ENCODE peak calls at places on chromosomes 7 and 10, in nine cellular contexts. S is HCT116, C is cardiac muscle cell, A is astrocyte of the spinal cord, K is IMR-90, D is fibroblast of the aortic adventitia, L is CD14-positive monocyte, U is foreskin fibroblast, I is BE2C. X is an unnamed sample.

GRCh38 chr7:49800031-49800430 is 26.6 kb downstream of the VWC2 start:
- DNase-seq in S (no peak), C (no peak), A (no peak), K (no peak), D (no peak), L (no peak), U (no peak), I (no peak), X (no peak)

GRCh38 chr7:92723978-92724377 is 112.4 kb downstream of the CDK6 start:
- DNase-seq in S (no peak), C (no peak), A (no peak), K (no peak), D (peak; percentile 17), L (peak; percentile 46), U (no peak), I (no peak), X (no peak)

GRCh38 chr10:4359003-4359402 is 467.0 kb upstream of the AKR1E2 start:
- DNase-seq in S (no peak), C (peak; percentile 59), A (peak; percentile 75), K (no peak), D (peak; percentile 59), L (no peak), U (no peak), I (no peak), X (peak; percentile 46)

GRCh38 chr10:79560160-79560709 is at the start of gene SFTPA2:
- DNase-seq in S (no peak), C (no peak), A (no peak), K (no peak), D (no peak), L (no peak), U (no peak), I (no peak), X (no peak)

GRCh38 chr7:43646603-43647313 is 63.9 kb downstream of the STK17A start:
- DNase-seq in S (no peak), C (peak; percentile 19), A (peak; percentile 56), K (peak; percentile 60), D (peak; percentile 51), L (no peak), U (peak; percentile 74), I (no peak), X (peak; percentile 45)

GRCh38 chr10:5576780-5577472 is 52.2 kb downstream of the CALML3 start:
- DNase-seq in S (no peak), C (no peak), A (no peak), K (no peak), D (no peak), L (no peak), U (no peak), I (no peak), X (no peak)

GRCh38 chr7:36939816-36940215 is 215.5 kb upstream of the AOAH start:
- DNase-seq in S (no peak), C (no peak), A (no peak), K (no peak), D (no peak), L (no peak), U (no peak), I (no peak), X (no peak)

GRCh38 chr10:10831085-10831484 is 186.6 kb upstream of the CELF2 start:
- DNase-seq in S (no peak), C (peak; percentile 80), A (peak; percentile 80), K (peak; percentile 91), D (peak; percentile 89), L (no peak), U (peak; percentile 97), I (no peak), X (peak; percentile 86)

GRCh38 chr10:71214641-71215160 is 2.3 kb downstream of the UNC5B start:
- DNase-seq in S (no peak), C (no peak), A (no peak), K (no peak), D (no peak), L (no peak), U (no peak), I (peak; percentile 19), X (no peak)

GRCh38 chr10:72081772-72082590 is 6.4 kb downstream of the SPOCK2 start:
- DNase-seq in S (no peak), C (no peak), A (no peak), K (no peak), D (no peak), L (no peak), U (no peak), I (no peak), X (peak; percentile 85)

GRCh38 chr7:120502132-120502531 is 229.2 kb downstream of the KCND2 start:
- DNase-seq in S (no peak), C (no peak), A (no peak), K (no peak), D (no peak), L (no peak), U (no peak), I (no peak), X (no peak)

GRCh38 chr7:149245244-149245643 is 5.8 kb downstream of the ZNF212 start:
- DNase-seq in S (no peak), C (no peak), A (no peak), K (peak; percentile 62), D (no peak), L (no peak), U (peak; percentile 28), I (no peak), X (no peak)

GRCh38 chr10:35555962-35556930 is 48.9 kb upstream of the GJD4 start:
- DNase-seq in S (no peak), C (no peak), A (no peak), K (no peak), D (no peak), L (no peak), U (peak; percentile 36), I (no peak), X (peak; percentile 12)

GRCh38 chr7:142587578-142588191 is 161.6 kb upstream of the PRSS1 start:
- DNase-seq in S (peak; percentile 82), C (peak; percentile 85), A (peak; percentile 67), K (peak; percentile 81), D (peak; percentile 76), L (no peak), U (peak; percentile 84), I (peak; percentile 19), X (peak; percentile 85)

GRCh38 chr10:116316533-116316932 is 7.7 kb upstream of the CCDC172 start:
- DNase-seq in S (no peak), C (no peak), A (peak; percentile 3), K (no peak), D (no peak), L (no peak), U (no peak), I (no peak), X (no peak)

GRCh38 chr7:50267525-50268041 is 36.9 kb upstream of the IKZF1 start:
- DNase-seq in S (no peak), C (no peak), A (no peak), K (no peak), D (no peak), L (no peak), U (no peak), I (no peak), X (no peak)

GRCh38 chr7:139114018-139114417 is 4.5 kb upstream of the ZC3HAV1 start:
- DNase-seq in S (no peak), C (no peak), A (no peak), K (no peak), D (no peak), L (no peak), U (no peak), I (no peak), X (no peak)

DNA sequence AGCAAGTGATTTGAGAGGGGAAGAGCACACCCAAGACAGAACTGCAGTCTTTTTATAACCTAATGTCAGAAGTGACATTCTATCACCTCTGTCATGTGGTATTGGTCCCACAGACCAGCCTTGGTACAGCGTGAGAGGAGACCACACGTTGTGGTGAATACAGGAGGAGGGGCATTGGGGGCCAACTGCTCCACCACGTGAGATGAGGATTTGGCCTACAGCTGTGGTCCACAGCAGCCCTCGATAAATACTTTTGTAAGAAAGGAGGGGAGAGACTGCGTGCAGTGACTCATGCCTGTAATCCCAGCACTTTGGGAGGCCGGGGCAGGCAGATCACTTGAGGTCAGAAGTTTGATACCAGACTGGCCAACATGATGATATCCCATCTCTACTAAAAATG is 243.1 kb downstream of the FGFR2 start:
- DNase-seq in S (no peak), C (no peak), A (no peak), K (no peak), D (no peak), L (no peak), U (no peak), I (no peak), X (no peak)
- TF ChIP-seq CTCF in S (no peak), C (no peak), A (no peak), K (no peak), D (no peak), L (no peak), U (no peak), I (no peak), X (no peak)

DNA sequence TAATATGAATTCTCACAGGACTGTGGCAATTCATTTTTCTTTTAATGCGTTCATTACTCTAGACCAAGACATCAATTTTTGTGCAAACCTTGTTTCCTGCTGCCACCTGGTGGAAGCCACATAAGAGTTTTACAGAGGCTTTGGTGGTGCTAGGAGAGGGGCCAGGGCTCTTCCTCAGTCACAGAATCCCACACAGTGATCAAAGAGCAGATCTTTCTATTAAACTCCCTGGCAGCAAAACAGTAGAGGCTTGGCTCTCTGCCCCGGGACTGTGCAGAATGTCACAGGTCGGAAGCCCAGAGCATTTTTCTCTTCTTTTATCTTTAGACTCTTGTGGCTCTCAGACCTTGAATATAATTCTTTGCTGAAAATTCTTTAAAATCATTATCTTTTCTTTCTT is 506.4 kb upstream of the C7orf33 start:
- DNase-seq in S (peak; percentile 12), C (peak; percentile 68), A (peak; percentile 31), K (peak; percentile 19), D (peak; percentile 29), L (no peak), U (peak; percentile 2), I (peak; percentile 74), X (peak; percentile 63)
- TF ChIP-seq CTCF in S (peak; percentile 45), C (peak; percentile 63), A (peak; percentile 58), K (peak; percentile 29), D (peak; percentile 15), L (peak; percentile 33), U (peak; percentile 30), I (peak; percentile 84), X (peak; percentile 68)

GRCh38 chr7:25389489-25390106 is 161.3 kb upstream of the NPVF start:
- DNase-seq in S (peak; percentile 31), C (peak; percentile 76), A (peak; percentile 50), K (peak; percentile 42), D (peak; percentile 74), L (no peak), U (peak; percentile 57), I (no peak), X (peak; percentile 61)
- TF ChIP-seq CTCF in S (peak; percentile 45), C (peak; percentile 56), A (peak; percentile 54), K (peak; percentile 57), D (peak; percentile 56), L (peak; percentile 20), U (peak; percentile 43), I (peak; percentile 58), X (peak; percentile 62)

DNA sequence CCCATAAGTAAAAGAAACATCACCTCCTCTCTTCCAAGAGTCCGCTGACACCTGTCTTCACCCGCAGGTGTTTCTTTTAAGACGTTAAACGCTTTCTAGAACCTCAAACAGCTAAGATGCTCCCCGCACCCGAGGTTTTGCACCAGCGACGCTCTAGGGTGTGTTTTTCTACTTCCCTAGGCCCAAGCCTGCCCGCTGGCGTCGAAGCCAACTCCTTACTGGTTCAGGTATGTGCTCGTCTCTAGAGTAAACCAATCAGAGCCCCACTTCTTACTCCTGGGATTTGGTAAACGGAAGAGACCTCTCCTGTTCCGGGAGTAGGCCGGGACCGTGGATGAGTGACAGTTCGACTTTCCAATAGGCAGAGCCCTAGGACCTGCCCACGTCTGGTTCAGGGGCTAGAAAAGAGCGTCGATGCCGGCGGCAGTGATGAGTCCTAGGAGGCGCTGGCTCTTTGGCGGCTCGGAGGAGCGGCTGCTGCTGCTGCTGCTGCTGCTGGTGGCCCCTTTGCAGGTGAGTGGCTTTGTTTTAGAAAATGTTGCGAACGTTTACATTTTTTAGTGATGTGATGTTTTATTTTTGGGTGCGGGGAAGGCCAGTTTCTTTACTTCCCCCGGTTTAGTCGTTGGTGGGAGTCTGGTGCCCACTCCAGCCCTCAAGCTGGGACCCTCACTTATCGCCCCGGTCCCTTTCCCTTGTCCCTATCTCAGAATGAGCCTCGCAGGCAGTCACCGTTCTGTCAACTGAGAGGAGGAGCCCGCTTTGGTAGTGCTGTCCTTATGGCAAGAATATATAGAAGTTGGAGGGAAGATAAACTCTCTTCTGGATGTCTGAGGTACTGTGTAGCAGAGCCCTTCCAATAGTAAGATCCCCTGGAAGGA is at the start of gene BPGM:
- DNase-seq in S (peak; percentile 100), C (peak; percentile 100), A (peak; percentile 100), K (peak; percentile 100), D (peak; percentile 100), L (peak; percentile 99), U (peak; percentile 100), I (peak; percentile 97), X (peak; percentile 100)
- TF ChIP-seq CTCF in S (peak; percentile 39), C (peak; percentile 27), A (peak; percentile 54), K (no peak), D (peak; percentile 23), L (peak; percentile 12), U (no peak), I (peak; percentile 37), X (no peak)